ENCODE peak calls at places on chromosomes 1 and 21, in five cellular contexts. D is CD8-positive, alpha-beta memory T cell; I is neural progenitor cell; Z is lower lobe of right lung; H is thoracic aorta. L is an unnamed sample.

GRCh38 chr1:53145942-53146708 is 3.7 kb upstream of the SLC1A7 start:
- DNase-seq in D (no peak), I (peak), Z (peak), H (no peak), L (no peak)

GRCh38 chr1:228990906-228991569 is 255.8 kb downstream of the RHOU start:
- DNase-seq in D (no peak), I (no peak), Z (no peak), H (no peak), L (no peak)

GRCh38 chr1:201557572-201557958 is 18.6 kb downstream of the NAV1 start:
- DNase-seq in D (no peak), I (no peak), Z (peak), H (no peak), L (no peak)

GRCh38 chr21:36852293-36852692 is 114.2 kb downstream of the HLCS start:
- DNase-seq in D (no peak), I (no peak), Z (no peak), H (no peak), L (no peak)

GRCh38 chr1:53485478-53486394 is 26.5 kb downstream of the DMRTB1 start:
- DNase-seq in D (peak), I (peak), Z (peak), H (no peak), L (peak)

GRCh38 chr1:83769072-83769471 is 229.9 kb downstream of the TTLL7 start:
- DNase-seq in D (no peak), I (no peak), Z (no peak), H (no peak), L (no peak)

GRCh38 chr1:53344921-53345838 is 17.3 kb upstream of the LRP8 start:
- DNase-seq in D (no peak), I (no peak), Z (no peak), H (no peak), L (peak)

GRCh38 chr1:107975861-107976260 is 10.9 kb upstream of the VAV3 start:
- DNase-seq in D (no peak), I (no peak), Z (no peak), H (no peak), L (no peak)

GRCh38 chr1:85328713-85329376 is 52.4 kb upstream of the BCL10 start:
- DNase-seq in D (no peak), I (no peak), Z (no peak), H (no peak), L (no peak)

GRCh38 chr1:238329671-238330070 is 438.9 kb upstream of the ZP4 start:
- DNase-seq in D (no peak), I (no peak), Z (no peak), H (no peak), L (no peak)

GRCh38 chr1:31848381-31848897 is 32.6 kb upstream of the SPOCD1 start:
- DNase-seq in D (peak), I (no peak), Z (no peak), H (no peak), L (peak)

GRCh38 chr1:17606826-17607440 is 67.4 kb downstream of the ARHGEF10L start:
- DNase-seq in D (no peak), I (peak), Z (peak), H (no peak), L (no peak)

GRCh38 chr1:243493156-243494129 is 237.6 kb downstream of the SDCCAG8 start:
- DNase-seq in D (no peak), I (no peak), Z (no peak), H (no peak), L (no peak)

GRCh38 chr1:161119017-161119378 is 1.1 kb downstream of the NIT1 start:
- DNase-seq in D (no peak), I (peak), Z (no peak), H (no peak), L (no peak)

GRCh38 chr1:227958617-227959324 is 11.0 kb upstream of the WNT9A start:
- DNase-seq in D (no peak), I (peak), Z (no peak), H (no peak), L (no peak)

GRCh38 chr21:34200288-34200905 is 127.0 kb downstream of the MRPS6 start:
- DNase-seq in D (no peak), I (no peak), Z (no peak), H (no peak), L (no peak)

GRCh38 chr1:18447509-18448220 is 33.1 kb upstream of the KLHDC7A start:
- DNase-seq in D (no peak), I (no peak), Z (no peak), H (no peak), L (no peak)

GRCh38 chr21:45517249-45518065 is 24.8 kb downstream of the SLC19A1 start:
- DNase-seq in D (no peak), I (no peak), Z (peak), H (no peak), L (peak)

GRCh38 chr1:10835423-10836421 is 39.3 kb upstream of the CASZ1 start:
- DNase-seq in D (no peak), I (peak), Z (peak), H (no peak), L (no peak)

GRCh38 chr1:98881911-98882310 is 122.8 kb downstream of the PLPPR5 start:
- DNase-seq in D (no peak), I (no peak), Z (no peak), H (no peak), L (no peak)
- H3K4me3 ChIP-seq in D (no peak), I (no peak), Z (no peak), H (no peak), L (no peak)

DNA sequence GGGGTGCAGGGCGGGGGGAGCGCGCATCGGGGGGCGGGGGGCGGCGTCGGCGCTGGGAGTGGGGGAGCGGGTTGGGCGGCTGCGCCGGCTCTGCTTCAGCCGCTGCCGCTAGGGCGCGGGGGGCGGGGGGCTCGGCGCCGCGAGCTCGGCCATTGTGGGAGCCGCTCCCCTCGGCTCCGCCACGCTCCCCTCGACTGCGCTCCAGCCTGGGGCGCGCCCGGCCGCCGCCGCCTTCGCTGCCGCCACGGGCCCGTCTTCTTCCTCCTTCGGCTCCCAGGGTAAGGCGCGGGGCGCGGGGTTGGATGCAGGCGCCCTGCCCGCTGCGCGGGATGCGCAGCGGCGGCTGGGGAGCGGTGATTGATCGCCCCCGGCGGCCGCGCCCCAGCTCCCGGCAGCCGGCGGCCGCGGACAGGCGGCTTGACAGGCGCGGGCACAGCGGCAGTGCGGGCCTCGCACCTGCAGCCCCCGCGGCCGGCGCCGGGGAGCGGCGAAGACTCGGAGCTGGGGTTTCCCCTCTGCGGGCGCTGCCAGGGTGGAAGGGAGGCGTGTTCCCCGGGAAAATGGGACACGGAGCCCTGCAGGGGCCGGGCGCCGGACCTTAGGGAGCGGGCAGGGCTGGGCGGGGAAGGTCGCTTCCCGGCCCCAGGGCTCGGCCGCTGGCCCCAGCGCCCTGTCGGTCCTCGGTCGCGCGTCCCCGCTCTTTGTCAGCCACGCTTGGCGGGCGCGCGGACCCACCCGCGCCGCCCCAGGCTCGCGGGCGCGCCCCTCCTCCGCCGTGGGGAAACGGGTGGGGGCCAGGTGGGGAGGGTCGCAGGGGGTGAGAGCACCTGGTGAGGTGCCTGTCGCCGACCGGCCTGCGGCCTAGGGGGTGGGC is 55.4 kb downstream of the NDUFS5 start:
- DNase-seq in D (no peak), I (no peak), Z (peak), H (no peak), L (no peak)
- H3K4me3 ChIP-seq in D (no peak), I (peak), Z (peak), H (peak), L (peak)

DNA sequence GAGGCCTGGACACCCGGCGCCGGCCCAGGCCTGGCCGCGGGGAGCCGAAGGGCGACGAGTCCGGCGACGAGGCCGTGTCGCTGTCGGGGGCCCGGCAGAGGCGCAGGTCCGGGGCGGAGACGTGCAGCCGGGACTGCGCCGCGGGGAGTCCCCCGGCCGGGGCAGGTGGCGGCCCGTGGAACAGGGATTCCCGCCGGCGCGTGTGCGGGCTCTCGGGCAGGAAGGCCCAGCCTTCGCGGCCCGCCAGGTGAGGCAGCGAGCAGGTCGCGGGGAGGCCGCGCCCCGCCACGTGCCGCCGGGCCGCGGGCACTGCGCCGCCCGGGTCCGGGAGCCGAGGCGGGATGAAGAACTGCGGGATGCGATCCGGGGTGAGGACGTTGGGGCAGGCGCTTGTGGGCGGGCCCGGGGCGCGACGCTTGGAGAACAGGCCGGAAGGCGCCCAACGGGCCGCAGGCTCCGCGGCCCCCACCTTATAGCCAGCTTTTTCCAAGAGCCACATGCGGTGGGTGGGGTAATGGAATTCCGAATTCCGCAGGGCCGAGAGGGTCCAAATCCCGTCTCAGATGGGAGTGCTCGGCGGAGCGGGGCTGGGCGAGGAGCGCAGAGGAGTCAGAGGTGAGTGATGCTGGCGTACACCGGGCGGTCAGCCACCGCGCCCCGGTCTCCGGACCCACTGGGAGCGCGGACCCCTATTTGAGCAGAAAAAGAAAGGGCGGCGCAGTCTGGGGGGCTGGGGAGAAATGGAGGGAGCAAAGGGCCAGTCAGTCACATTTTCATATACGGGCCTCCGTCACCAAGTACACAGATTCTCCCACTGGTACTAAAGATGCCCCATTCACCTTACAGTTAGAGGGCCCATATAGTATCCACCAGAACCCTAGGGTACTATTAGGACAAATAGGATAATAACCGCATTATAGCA is 868 bp downstream of the C2CD4D start:
- DNase-seq in D (no peak), I (peak), Z (no peak), H (no peak), L (no peak)
- H3K4me3 ChIP-seq in D (peak), I (peak), Z (peak), H (peak), L (peak)

GRCh38 chr1:93448983-93449805 is 1.3 kb downstream of the FNBP1L start:
- DNase-seq in D (no peak), I (peak), Z (no peak), H (no peak), L (no peak)

GRCh38 chr1:93448292-93448982 is 519 bp downstream of the FNBP1L start:
- DNase-seq in D (no peak), I (peak), Z (peak), H (no peak), L (no peak)

GRCh38 chr1:93450331-93450730 is 2.4 kb downstream of the FNBP1L start:
- DNase-seq in D (no peak), I (no peak), Z (no peak), H (no peak), L (no peak)

GRCh38 chr1:93447481-93448291 is at the start of gene FNBP1L:
- DNase-seq in D (peak), I (peak), Z (peak), H (no peak), L (no peak)

GRCh38 chr1:93446837-93447451 is 974 bp upstream of the FNBP1L start:
- DNase-seq in D (no peak), I (no peak), Z (no peak), H (no peak), L (no peak)
- H3K4me3 ChIP-seq in D (peak), I (peak), Z (peak), H (peak), L (no peak)

GRCh38 chr1:230069813-230070212 is 2.8 kb downstream of the GALNT2 start:
- DNase-seq in D (no peak), I (peak), Z (no peak), H (no peak), L (no peak)
- H3K4me3 ChIP-seq in D (no peak), I (no peak), Z (no peak), H (peak), L (no peak)

GRCh38 chr1:24737368-24738117 is 7.7 kb upstream of the CLIC4 start:
- DNase-seq in D (no peak), I (no peak), Z (no peak), H (no peak), L (no peak)
- H3K4me3 ChIP-seq in D (no peak), I (no peak), Z (no peak), H (no peak), L (no peak)

GRCh38 chr1:218351617-218352438 is 6.7 kb downstream of the TGFB2 start:
- DNase-seq in D (no peak), I (peak), Z (no peak), H (no peak), L (no peak)
- H3K4me3 ChIP-seq in D (peak), I (no peak), Z (peak), H (peak), L (no peak)

GRCh38 chr1:169647512-169647911 is 17.6 kb upstream of the SELP start:
- DNase-seq in D (no peak), I (no peak), Z (no peak), H (no peak), L (no peak)

GRCh38 chr1:169650551-169650950 is 20.6 kb upstream of the SELP start:
- DNase-seq in D (no peak), I (no peak), Z (no peak), H (no peak), L (no peak)

GRCh38 chr1:169648187-169648586 is 18.3 kb upstream of the SELP start:
- DNase-seq in D (no peak), I (no peak), Z (no peak), H (no peak), L (no peak)

GRCh38 chr1:169644298-169644697 is 14.4 kb upstream of the SELP start:
- DNase-seq in D (no peak), I (peak), Z (no peak), H (no peak), L (no peak)

DNA sequence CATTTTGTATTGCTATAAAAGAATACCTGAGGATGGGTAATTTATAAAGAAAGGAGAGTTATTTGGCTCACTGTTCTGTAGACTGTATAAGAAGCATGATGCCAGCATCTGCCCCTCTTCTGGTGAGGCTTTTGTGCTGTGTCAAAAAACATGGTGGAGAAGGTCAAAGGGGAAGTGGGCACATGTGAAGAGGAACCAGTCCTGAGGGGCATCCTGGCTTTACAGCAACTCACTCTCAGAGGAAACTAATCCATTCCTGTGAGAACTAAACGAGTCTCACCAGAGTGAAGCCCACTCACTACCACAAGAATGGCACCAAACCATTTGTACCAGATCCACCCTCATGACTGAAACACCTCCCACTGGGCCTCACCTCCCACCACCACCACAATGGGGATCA is 18.8 kb upstream of the SELP start:
- DNase-seq in D (no peak), I (no peak), Z (no peak), H (no peak), L (no peak)
- H3K4me3 ChIP-seq in D (no peak), I (no peak), Z (no peak), H (no peak), L (no peak)

GRCh38 chr21:25572895-25573310 is 34.4 kb downstream of the MRPL39 start:
- DNase-seq in D (no peak), I (no peak), Z (no peak), H (no peak), L (no peak)
- H3K4me3 ChIP-seq in D (peak), I (no peak), Z (no peak), H (no peak), L (no peak)

L was measured in GM12864.